ENCODE peak calls at places on chromosomes 7 and 10, in four cellular contexts. Y is K562, W is GM12878, X is HepG2. L is an unnamed sample.
A peak's percentile ranks its signal among the peaks of the same experiment; 100 is the strongest.

GRCh38 chr10:24958701-24959392 is 6.4 kb upstream of the PRTFDC1 start:
- DNase-seq in X (no peak), W (no peak), Y (peak; percentile 57), L (no peak)

GRCh38 chr7:135168489-135169140 is 1.9 kb downstream of the CYREN start:
- DNase-seq in Y (no peak), W (no peak), X (no peak), L (no peak)

GRCh38 chr7:100983451-100984187 is 14.3 kb downstream of the MUC12 start:
- DNase-seq in W (no peak), X (no peak), Y (no peak), L (no peak)

GRCh38 chr10:67760272-67760671 is 64.3 kb upstream of the CTNNA3 start:
- DNase-seq in W (no peak), X (no peak), Y (no peak), L (no peak)

GRCh38 chr10:58609525-58610150 is 97.0 kb downstream of the BICC1 start:
- DNase-seq in Y (no peak), W (no peak), X (no peak), L (no peak)

GRCh38 chr10:13840036-13840435 is 253.3 kb downstream of the PRPF18 start:
- DNase-seq in W (no peak), X (no peak), Y (no peak), L (no peak)

GRCh38 chr10:34305189-34305588 is 509.9 kb downstream of the PARD3 start:
- DNase-seq in X (peak; percentile 7), Y (peak; percentile 35), W (no peak), L (peak; percentile 88)

GRCh38 chr7:132480534-132480933 is 95.7 kb downstream of the PLXNA4 start:
- DNase-seq in W (no peak), X (no peak), Y (no peak), L (no peak)

GRCh38 chr10:52801951-52802350 is 29.4 kb upstream of the MBL2 start:
- DNase-seq in X (no peak), Y (no peak), W (no peak), L (no peak)

GRCh38 chr7:21923663-21924062 is 22.0 kb downstream of the CDCA7L start:
- DNase-seq in W (no peak), Y (no peak), X (no peak), L (no peak)

GRCh38 chr7:10412426-10413019 is 561.1 kb upstream of the PHF14 start:
- DNase-seq in X (peak; percentile 30), Y (peak; percentile 36), W (no peak), L (no peak)

GRCh38 chr10:57049096-57049495 is 688.0 kb upstream of the ZWINT start:
- DNase-seq in X (no peak), W (no peak), Y (no peak), L (no peak)

GRCh38 chr7:91517408-91517807 is 253.2 kb downstream of the FZD1 start:
- DNase-seq in X (no peak), Y (no peak), W (no peak), L (no peak)

GRCh38 chr10:15331456-15331855 is 39.6 kb downstream of the FAM171A1 start:
- DNase-seq in Y (no peak), X (peak; percentile 49), W (no peak), L (no peak)

GRCh38 chr7:2663121-2663886 is 24.7 kb upstream of the AMZ1 start:
- DNase-seq in W (no peak), X (peak; percentile 64), Y (no peak), L (no peak)

GRCh38 chr7:44211126-44211675 is 10.4 kb downstream of the YKT6 start:
- DNase-seq in X (no peak), W (no peak), Y (no peak), L (peak; percentile 8)

GRCh38 chr7:83861-84632 is 108.3 kb upstream of the FAM20C start:
- DNase-seq in W (no peak), Y (no peak), X (no peak), L (no peak)

GRCh38 chr10:4676566-4676965 is 149.4 kb upstream of the AKR1E2 start:
- DNase-seq in X (no peak), Y (no peak), W (no peak), L (no peak)

GRCh38 chr10:27100800-27101347 is 580 bp upstream of the ANKRD26 start:
- DNase-seq in W (no peak), Y (no peak), X (no peak), L (no peak)

GRCh38 chr10:30088178-30088577 is 28.8 kb upstream of the JCAD start:
- DNase-seq in X (no peak), W (no peak), Y (no peak), L (peak; percentile 18)

GRCh38 chr10:3407208-3407607 is 234.6 kb upstream of the PITRM1 start:
- DNase-seq in Y (no peak), X (no peak), W (no peak), L (no peak)

GRCh38 chr10:17787087-17787942 is 21.8 kb upstream of the MRC1 start:
- DNase-seq in W (no peak), X (no peak), Y (no peak), L (no peak)

DNA sequence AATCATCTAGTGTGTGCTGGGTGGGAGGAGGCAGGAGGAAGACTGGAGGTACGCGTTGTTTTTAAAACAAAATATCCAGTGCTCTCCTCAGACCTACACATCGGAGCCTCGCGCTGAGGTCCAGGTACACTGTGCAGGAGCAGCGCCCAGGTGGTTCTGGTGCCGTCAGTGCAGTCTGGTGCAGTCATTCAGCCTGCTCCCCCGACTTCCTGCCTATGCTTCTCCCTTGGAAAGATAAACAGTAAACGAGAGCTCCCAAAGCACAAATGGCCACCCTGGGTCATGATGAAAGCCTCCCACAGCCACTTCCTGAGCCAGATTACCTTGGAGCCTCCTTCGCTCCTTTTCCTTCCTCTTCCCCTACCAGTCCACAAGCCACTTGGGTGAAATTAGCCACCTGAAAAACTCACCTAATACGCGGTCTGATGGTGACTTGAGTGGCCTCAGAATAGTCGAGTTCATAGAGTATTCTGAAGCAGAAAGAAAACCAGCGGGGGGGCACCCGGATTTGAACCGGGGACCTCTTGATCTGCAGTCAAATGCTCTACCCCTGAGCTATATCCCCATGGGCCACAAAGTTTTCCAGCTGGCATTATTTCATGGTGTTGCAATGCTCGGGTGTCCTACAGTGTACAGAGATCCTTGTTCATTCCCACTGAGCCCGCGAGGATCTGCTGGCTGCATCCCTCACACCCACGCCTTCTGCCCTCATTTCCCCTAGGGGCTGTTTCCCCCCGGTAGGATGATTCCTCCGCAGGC is 82.5 kb downstream of the ZNF467 start:
- DNase-seq in Y (peak; percentile 79), W (no peak), X (peak; percentile 92), L (peak; percentile 96)
- TF ChIP-seq ETV6 in Y (peak; percentile 97), W (no peak), X (no peak), L (no peak)

GRCh38 chr10:71727429-71728217 is 8.0 kb upstream of the C10orf105 start:
- DNase-seq in Y (peak; percentile 42), X (peak; percentile 60), W (peak; percentile 90), L (no peak)
- TF ChIP-seq USF2 in Y (no peak), X (no peak), W (no peak), L (no peak)

GRCh38 chr7:73738612-73739386 is at the start of gene ABHD11:
- DNase-seq in Y (peak; percentile 99), X (peak; percentile 85), W (peak; percentile 90), L (peak; percentile 98)
- TF ChIP-seq ESRRA in Y (peak; percentile 91), X (no peak), W (no peak), L (no peak)

GRCh38 chr7:56474271-56474670 is 358.1 kb upstream of the NUPR2 start:
- DNase-seq in W (no peak), Y (no peak), X (no peak), L (no peak)
- TF ChIP-seq ETV6 in W (no peak), Y (no peak), X (no peak), L (no peak)

DNA sequence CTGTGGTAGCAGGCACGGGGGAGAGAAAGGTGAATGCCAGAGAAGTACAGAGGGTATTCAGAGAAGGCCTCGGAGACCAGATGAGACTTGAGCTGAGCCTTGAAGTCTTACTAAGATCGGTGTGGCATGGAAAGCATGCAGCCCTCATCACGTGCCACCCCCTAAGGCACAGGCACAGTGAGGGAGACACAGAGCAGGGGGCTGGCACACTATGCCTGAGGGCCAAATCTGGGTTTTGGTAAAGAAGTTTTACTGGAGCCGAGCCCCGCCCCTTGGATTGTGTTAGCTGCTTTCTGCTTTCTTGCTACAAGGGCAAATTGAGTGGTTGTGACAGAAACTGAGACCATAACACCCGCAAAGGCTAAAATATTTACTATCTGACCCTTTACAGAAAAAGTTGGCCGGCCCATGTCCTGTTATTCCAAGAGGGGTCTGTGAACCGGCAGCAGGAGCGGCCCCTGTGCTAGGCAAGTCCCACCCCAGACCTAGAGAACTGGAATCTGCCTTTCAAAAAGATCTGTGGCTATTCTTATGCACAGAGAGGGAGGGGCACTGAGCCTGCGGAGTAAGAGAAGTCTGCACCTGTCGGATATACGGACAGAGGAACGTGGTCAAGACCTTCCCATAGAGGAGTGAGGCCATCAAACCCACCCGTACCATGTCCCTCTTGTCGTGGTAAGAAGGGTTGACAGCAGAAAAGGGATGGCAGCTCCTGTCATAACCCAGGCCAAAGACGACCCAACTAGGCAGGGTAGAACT is 109.3 kb upstream of the RHEB start:
- DNase-seq in X (no peak), Y (no peak), W (no peak), L (peak; percentile 31)
- TF ChIP-seq USF2 in X (no peak), Y (no peak), W (no peak), L (peak; percentile 38)